ENCODE peak calls at places on chromosomes 4 and X, in six cellular contexts. W is adipocyte; S is activated T-cell treated with anti-CD3 and anti-CD28 coated beads, Interleukin-2, amount 50 U/mL, for 24 hours; P is kidney; E is pancreas; V is AG20443. C is an unnamed sample.
A peak's percentile ranks its signal among the peaks of the same experiment; 100 is the strongest.

GRCh38 chr4:52659722-52660261 is 691 bp upstream of the USP46 start:
- DNase-seq in W (peak; percentile 80), P (peak; percentile 90), V (peak; percentile 75), E (peak; percentile 81), S (peak; percentile 58), C (no peak)

GRCh38 chr4:41611881-41612871 is 74.2 kb downstream of the LIMCH1 start:
- DNase-seq in V (peak; percentile 75), S (no peak), P (peak; percentile 91), W (peak; percentile 39), E (peak; percentile 28), C (no peak)

GRCh38 chr4:169010125-169011023 is at the start of gene CBR4:
- DNase-seq in E (peak; percentile 98), W (peak; percentile 99), P (peak; percentile 99), V (peak; percentile 96), S (peak; percentile 94), C (no peak)

GRCh38 chr4:85747871-85748491 is 273.0 kb downstream of the ARHGAP24 start:
- DNase-seq in S (no peak), E (no peak), P (no peak), V (peak; percentile 52), W (peak; percentile 92), C (no peak)

GRCh38 chr4:32261196-32261595 is 1541.0 kb downstream of the PCDH7 start:
- DNase-seq in W (no peak), P (no peak), S (no peak), V (no peak), E (no peak), C (no peak)

GRCh38 chrX:129833153-129834004 is 10.3 kb downstream of the ZDHHC9 start:
- DNase-seq in V (peak; percentile 57), W (peak; percentile 60), E (no peak), S (no peak), P (no peak), C (no peak)

GRCh38 chrX:135707880-135708279 is 5.6 kb upstream of the CT45A1 start:
- DNase-seq in V (no peak), S (peak; percentile 40), E (peak; percentile 47), W (no peak), P (no peak), C (no peak)

GRCh38 chr4:140243345-140243753 is 89.4 kb upstream of the MAML3 start:
- DNase-seq in V (no peak), E (no peak), W (no peak), P (no peak), S (peak; percentile 41), C (no peak)

GRCh38 chr4:109977854-109978501 is 65.3 kb downstream of the EGF start:
- DNase-seq in S (no peak), E (no peak), W (peak; percentile 80), P (no peak), V (peak; percentile 54), C (no peak)

C was measured in vagina.